ENCODE peak calls at places on chromosomes 12 and 14, in seven cellular contexts. One of them, this sample, is unnamed.
A peak's percentile ranks its signal among the peaks of the same experiment; 100 is the strongest.

GRCh38 chr14:97233319-97233980 is 436.3 kb downstream of the VRK1 start:
- DNase-seq in caudate nucleus: no peak
- DNase-seq in uterus: no peak
- DNase-seq in fibroblast of the conjunctiva: no peak
- DNase-seq in thoracic aorta: no peak
- DNase-seq in activated CD4-positive, alpha-beta T cell treated with anti-CD3 and anti-CD28 coated beads, Interleukin-2, amount 50 U/mL, for 1 hour: no peak
- DNase-seq in SIG-M5: no peak
- DNase-seq in this sample: peak; percentile 61

GRCh38 chr12:6961278-6961694 is 9.2 kb downstream of the PHB2 start:
- DNase-seq in caudate nucleus: peak; percentile 77
- DNase-seq in uterus: peak; percentile 81
- DNase-seq in fibroblast of the conjunctiva: no peak
- DNase-seq in thoracic aorta: no peak
- DNase-seq in activated CD4-positive, alpha-beta T cell treated with anti-CD3 and anti-CD28 coated beads, Interleukin-2, amount 50 U/mL, for 1 hour: peak; percentile 90
- DNase-seq in SIG-M5: peak; percentile 76
- DNase-seq in this sample: peak; percentile 63

GRCh38 chr12:92144631-92145480 is 790 bp downstream of the BTG1 start:
- DNase-seq in caudate nucleus: peak; percentile 20
- DNase-seq in uterus: peak; percentile 50
- DNase-seq in fibroblast of the conjunctiva: no peak
- DNase-seq in thoracic aorta: peak; percentile 40
- DNase-seq in activated CD4-positive, alpha-beta T cell treated with anti-CD3 and anti-CD28 coated beads, Interleukin-2, amount 50 U/mL, for 1 hour: peak; percentile 48
- DNase-seq in SIG-M5: no peak
- DNase-seq in this sample: peak; percentile 66

GRCh38 chr14:100239200-100239839 is 376 bp downstream of the YY1 start:
- DNase-seq in caudate nucleus: no peak
- DNase-seq in uterus: peak; percentile 42
- DNase-seq in fibroblast of the conjunctiva: no peak
- DNase-seq in thoracic aorta: no peak
- DNase-seq in activated CD4-positive, alpha-beta T cell treated with anti-CD3 and anti-CD28 coated beads, Interleukin-2, amount 50 U/mL, for 1 hour: peak; percentile 18
- DNase-seq in SIG-M5: no peak
- DNase-seq in this sample: no peak

GRCh38 chr12:97482153-97482693 is 19.6 kb downstream of the RMST start:
- DNase-seq in caudate nucleus: no peak
- DNase-seq in uterus: no peak
- DNase-seq in fibroblast of the conjunctiva: no peak
- DNase-seq in thoracic aorta: no peak
- DNase-seq in activated CD4-positive, alpha-beta T cell treated with anti-CD3 and anti-CD28 coated beads, Interleukin-2, amount 50 U/mL, for 1 hour: no peak
- DNase-seq in SIG-M5: no peak
- DNase-seq in this sample: no peak

GRCh38 chr12:121576851-121577391 is 3.9 kb downstream of the KDM2B start:
- DNase-seq in caudate nucleus: no peak
- DNase-seq in uterus: peak; percentile 41
- DNase-seq in fibroblast of the conjunctiva: peak; percentile 55
- DNase-seq in thoracic aorta: no peak
- DNase-seq in activated CD4-positive, alpha-beta T cell treated with anti-CD3 and anti-CD28 coated beads, Interleukin-2, amount 50 U/mL, for 1 hour: no peak
- DNase-seq in SIG-M5: no peak
- DNase-seq in this sample: no peak

GRCh38 chr14:104968541-104969401 is 9.4 kb downstream of the AHNAK2 start:
- DNase-seq in caudate nucleus: no peak
- DNase-seq in uterus: peak; percentile 52
- DNase-seq in fibroblast of the conjunctiva: no peak
- DNase-seq in thoracic aorta: no peak
- DNase-seq in activated CD4-positive, alpha-beta T cell treated with anti-CD3 and anti-CD28 coated beads, Interleukin-2, amount 50 U/mL, for 1 hour: no peak
- DNase-seq in SIG-M5: no peak
- DNase-seq in this sample: peak; percentile 8

GRCh38 chr14:72451081-72451972 is 442.6 kb downstream of the DPF3 start:
- DNase-seq in caudate nucleus: no peak
- DNase-seq in uterus: no peak
- DNase-seq in fibroblast of the conjunctiva: no peak
- DNase-seq in thoracic aorta: no peak
- DNase-seq in activated CD4-positive, alpha-beta T cell treated with anti-CD3 and anti-CD28 coated beads, Interleukin-2, amount 50 U/mL, for 1 hour: peak; percentile 23
- DNase-seq in SIG-M5: no peak
- DNase-seq in this sample: peak; percentile 90

GRCh38 chr12:57471661-57472060 is 8.0 kb downstream of the ARHGAP9 start:
- DNase-seq in caudate nucleus: no peak
- DNase-seq in uterus: no peak
- DNase-seq in fibroblast of the conjunctiva: no peak
- DNase-seq in thoracic aorta: no peak
- DNase-seq in activated CD4-positive, alpha-beta T cell treated with anti-CD3 and anti-CD28 coated beads, Interleukin-2, amount 50 U/mL, for 1 hour: no peak
- DNase-seq in SIG-M5: no peak
- DNase-seq in this sample: no peak

GRCh38 chr12:65631621-65632111 is 192.6 kb upstream of the HMGA2 start:
- DNase-seq in caudate nucleus: no peak
- DNase-seq in uterus: no peak
- DNase-seq in fibroblast of the conjunctiva: peak; percentile 97
- DNase-seq in thoracic aorta: peak; percentile 6
- DNase-seq in activated CD4-positive, alpha-beta T cell treated with anti-CD3 and anti-CD28 coated beads, Interleukin-2, amount 50 U/mL, for 1 hour: no peak
- DNase-seq in SIG-M5: no peak
- DNase-seq in this sample: no peak

GRCh38 chr12:130334937-130335336 is 2.8 kb upstream of the PIWIL1 start:
- DNase-seq in caudate nucleus: no peak
- DNase-seq in uterus: no peak
- DNase-seq in fibroblast of the conjunctiva: no peak
- DNase-seq in thoracic aorta: no peak
- DNase-seq in activated CD4-positive, alpha-beta T cell treated with anti-CD3 and anti-CD28 coated beads, Interleukin-2, amount 50 U/mL, for 1 hour: no peak
- DNase-seq in SIG-M5: no peak
- DNase-seq in this sample: peak; percentile 72

GRCh38 chr14:54564071-54564798 is 2.7 kb upstream of the SAMD4A start:
- DNase-seq in caudate nucleus: no peak
- DNase-seq in uterus: no peak
- DNase-seq in fibroblast of the conjunctiva: no peak
- DNase-seq in thoracic aorta: no peak
- DNase-seq in activated CD4-positive, alpha-beta T cell treated with anti-CD3 and anti-CD28 coated beads, Interleukin-2, amount 50 U/mL, for 1 hour: no peak
- DNase-seq in SIG-M5: no peak
- DNase-seq in this sample: peak; percentile 71

GRCh38 chr12:110791589-110791988 is 48.9 kb upstream of the PPP1CC start:
- DNase-seq in caudate nucleus: no peak
- DNase-seq in uterus: no peak
- DNase-seq in fibroblast of the conjunctiva: no peak
- DNase-seq in thoracic aorta: no peak
- DNase-seq in activated CD4-positive, alpha-beta T cell treated with anti-CD3 and anti-CD28 coated beads, Interleukin-2, amount 50 U/mL, for 1 hour: no peak
- DNase-seq in SIG-M5: no peak
- DNase-seq in this sample: no peak

GRCh38 chr12:97927991-97928390 is 465.4 kb downstream of the RMST start:
- DNase-seq in caudate nucleus: no peak
- DNase-seq in uterus: no peak
- DNase-seq in fibroblast of the conjunctiva: no peak
- DNase-seq in thoracic aorta: no peak
- DNase-seq in activated CD4-positive, alpha-beta T cell treated with anti-CD3 and anti-CD28 coated beads, Interleukin-2, amount 50 U/mL, for 1 hour: no peak
- DNase-seq in SIG-M5: no peak
- DNase-seq in this sample: no peak

GRCh38 chr12:131787143-131787660 is 41.0 kb upstream of the MMP17 start:
- DNase-seq in caudate nucleus: no peak
- DNase-seq in uterus: no peak
- DNase-seq in fibroblast of the conjunctiva: no peak
- DNase-seq in thoracic aorta: no peak
- DNase-seq in activated CD4-positive, alpha-beta T cell treated with anti-CD3 and anti-CD28 coated beads, Interleukin-2, amount 50 U/mL, for 1 hour: no peak
- DNase-seq in SIG-M5: no peak
- DNase-seq in this sample: no peak

GRCh38 chr14:74949211-74949610 is 6.2 kb downstream of the PGF start:
- DNase-seq in caudate nucleus: no peak
- DNase-seq in uterus: no peak
- DNase-seq in fibroblast of the conjunctiva: no peak
- DNase-seq in thoracic aorta: no peak
- DNase-seq in activated CD4-positive, alpha-beta T cell treated with anti-CD3 and anti-CD28 coated beads, Interleukin-2, amount 50 U/mL, for 1 hour: no peak
- DNase-seq in SIG-M5: no peak
- DNase-seq in this sample: no peak

GRCh38 chr14:104770851-104771272 is 17.9 kb downstream of the SIVA1 start:
- DNase-seq in caudate nucleus: no peak
- DNase-seq in uterus: no peak
- DNase-seq in fibroblast of the conjunctiva: no peak
- DNase-seq in thoracic aorta: no peak
- DNase-seq in activated CD4-positive, alpha-beta T cell treated with anti-CD3 and anti-CD28 coated beads, Interleukin-2, amount 50 U/mL, for 1 hour: no peak
- DNase-seq in SIG-M5: no peak
- DNase-seq in this sample: no peak

GRCh38 chr14:103941973-103942736 is at the start of gene RD3L:
- DNase-seq in caudate nucleus: no peak
- DNase-seq in uterus: no peak
- DNase-seq in fibroblast of the conjunctiva: no peak
- DNase-seq in thoracic aorta: no peak
- DNase-seq in activated CD4-positive, alpha-beta T cell treated with anti-CD3 and anti-CD28 coated beads, Interleukin-2, amount 50 U/mL, for 1 hour: no peak
- DNase-seq in SIG-M5: no peak
- DNase-seq in this sample: no peak

GRCh38 chr12:39966251-39966650 is 139.6 kb downstream of the SLC2A13 start:
- DNase-seq in caudate nucleus: no peak
- DNase-seq in uterus: no peak
- DNase-seq in fibroblast of the conjunctiva: no peak
- DNase-seq in thoracic aorta: no peak
- DNase-seq in activated CD4-positive, alpha-beta T cell treated with anti-CD3 and anti-CD28 coated beads, Interleukin-2, amount 50 U/mL, for 1 hour: no peak
- DNase-seq in SIG-M5: no peak
- DNase-seq in this sample: no peak

GRCh38 chr14:38257500-38257899 is 1.6 kb upstream of the CLEC14A start:
- DNase-seq in caudate nucleus: no peak
- DNase-seq in uterus: no peak
- DNase-seq in fibroblast of the conjunctiva: no peak
- DNase-seq in thoracic aorta: no peak
- DNase-seq in activated CD4-positive, alpha-beta T cell treated with anti-CD3 and anti-CD28 coated beads, Interleukin-2, amount 50 U/mL, for 1 hour: no peak
- DNase-seq in SIG-M5: no peak
- DNase-seq in this sample: no peak

GRCh38 chr14:29370024-29370423 is 557.6 kb downstream of the PRKD1 start:
- DNase-seq in caudate nucleus: no peak
- DNase-seq in uterus: no peak
- DNase-seq in fibroblast of the conjunctiva: no peak
- DNase-seq in thoracic aorta: no peak
- DNase-seq in activated CD4-positive, alpha-beta T cell treated with anti-CD3 and anti-CD28 coated beads, Interleukin-2, amount 50 U/mL, for 1 hour: no peak
- DNase-seq in SIG-M5: no peak
- DNase-seq in this sample: no peak

GRCh38 chr14:76937181-76938091 is 91.1 kb downstream of the IRF2BPL start:
- DNase-seq in caudate nucleus: no peak
- DNase-seq in uterus: peak; percentile 73
- DNase-seq in fibroblast of the conjunctiva: peak; percentile 93
- DNase-seq in thoracic aorta: no peak
- DNase-seq in activated CD4-positive, alpha-beta T cell treated with anti-CD3 and anti-CD28 coated beads, Interleukin-2, amount 50 U/mL, for 1 hour: no peak
- DNase-seq in SIG-M5: no peak
- DNase-seq in this sample: peak; percentile 83

GRCh38 chr12:76006028-76006916 is 25.3 kb downstream of the PHLDA1 start:
- DNase-seq in caudate nucleus: no peak
- DNase-seq in uterus: no peak
- DNase-seq in fibroblast of the conjunctiva: no peak
- DNase-seq in thoracic aorta: no peak
- DNase-seq in activated CD4-positive, alpha-beta T cell treated with anti-CD3 and anti-CD28 coated beads, Interleukin-2, amount 50 U/mL, for 1 hour: no peak
- DNase-seq in SIG-M5: no peak
- DNase-seq in this sample: peak; percentile 87

GRCh38 chr12:69534389-69534822 is 50.9 kb upstream of the CCT2 start:
- DNase-seq in caudate nucleus: peak; percentile 63
- DNase-seq in uterus: peak; percentile 57
- DNase-seq in fibroblast of the conjunctiva: peak; percentile 98
- DNase-seq in thoracic aorta: peak; percentile 58
- DNase-seq in activated CD4-positive, alpha-beta T cell treated with anti-CD3 and anti-CD28 coated beads, Interleukin-2, amount 50 U/mL, for 1 hour: no peak
- DNase-seq in SIG-M5: no peak
- DNase-seq in this sample: peak; percentile 5

GRCh38 chr14:67928375-67928774 is 108.8 kb downstream of the RAD51B start:
- DNase-seq in caudate nucleus: no peak
- DNase-seq in uterus: no peak
- DNase-seq in fibroblast of the conjunctiva: no peak
- DNase-seq in thoracic aorta: no peak
- DNase-seq in activated CD4-positive, alpha-beta T cell treated with anti-CD3 and anti-CD28 coated beads, Interleukin-2, amount 50 U/mL, for 1 hour: no peak
- DNase-seq in SIG-M5: no peak
- DNase-seq in this sample: no peak

GRCh38 chr14:38404100-38404541 is 148.2 kb upstream of the CLEC14A start:
- DNase-seq in caudate nucleus: no peak
- DNase-seq in uterus: no peak
- DNase-seq in fibroblast of the conjunctiva: peak; percentile 46
- DNase-seq in thoracic aorta: no peak
- DNase-seq in activated CD4-positive, alpha-beta T cell treated with anti-CD3 and anti-CD28 coated beads, Interleukin-2, amount 50 U/mL, for 1 hour: no peak
- DNase-seq in SIG-M5: no peak
- DNase-seq in this sample: no peak

GRCh38 chr14:96576937-96577336 is 74.8 kb downstream of the PAPOLA start:
- DNase-seq in caudate nucleus: no peak
- DNase-seq in uterus: no peak
- DNase-seq in fibroblast of the conjunctiva: no peak
- DNase-seq in thoracic aorta: no peak
- DNase-seq in activated CD4-positive, alpha-beta T cell treated with anti-CD3 and anti-CD28 coated beads, Interleukin-2, amount 50 U/mL, for 1 hour: no peak
- DNase-seq in SIG-M5: no peak
- DNase-seq in this sample: no peak

GRCh38 chr14:93267149-93267711 is 60.2 kb downstream of the UBR7 start:
- DNase-seq in caudate nucleus: no peak
- DNase-seq in uterus: no peak
- DNase-seq in fibroblast of the conjunctiva: no peak
- DNase-seq in thoracic aorta: no peak
- DNase-seq in activated CD4-positive, alpha-beta T cell treated with anti-CD3 and anti-CD28 coated beads, Interleukin-2, amount 50 U/mL, for 1 hour: no peak
- DNase-seq in SIG-M5: no peak
- DNase-seq in this sample: no peak

GRCh38 chr12:63820427-63820826 is 24.1 kb upstream of the SRGAP1 start:
- DNase-seq in caudate nucleus: no peak
- DNase-seq in uterus: no peak
- DNase-seq in fibroblast of the conjunctiva: no peak
- DNase-seq in thoracic aorta: no peak
- DNase-seq in activated CD4-positive, alpha-beta T cell treated with anti-CD3 and anti-CD28 coated beads, Interleukin-2, amount 50 U/mL, for 1 hour: no peak
- DNase-seq in SIG-M5: no peak
- DNase-seq in this sample: no peak

GRCh38 chr14:36442824-36443241 is 77.2 kb downstream of the NKX2-1 start:
- DNase-seq in caudate nucleus: no peak
- DNase-seq in uterus: no peak
- DNase-seq in fibroblast of the conjunctiva: no peak
- DNase-seq in thoracic aorta: no peak
- DNase-seq in activated CD4-positive, alpha-beta T cell treated with anti-CD3 and anti-CD28 coated beads, Interleukin-2, amount 50 U/mL, for 1 hour: no peak
- DNase-seq in SIG-M5: no peak
- DNase-seq in this sample: peak; percentile 98